ENCODE peak calls at places on chromosomes 7 and 10, in four cellular contexts. One of them, this sample, is unnamed.

GRCh38 chr7:103902917-103903316 is 86.5 kb downstream of the RELN start:
- DNase-seq in SK-N-SH: no peak
- DNase-seq in ovary: no peak
- DNase-seq in GM23338: no peak
- DNase-seq in this sample: no peak

GRCh38 chr10:130202984-130203617 is 66.9 kb downstream of the GLRX3 start:
- DNase-seq in SK-N-SH: no peak
- DNase-seq in ovary: no peak
- DNase-seq in GM23338: no peak
- DNase-seq in this sample: no peak

GRCh38 chr7:82230826-82231581 is 212.6 kb downstream of the CACNA2D1 start:
- DNase-seq in SK-N-SH: no peak
- DNase-seq in ovary: no peak
- DNase-seq in GM23338: peak
- DNase-seq in this sample: no peak

GRCh38 chr10:26805567-26806245 is 55.1 kb downstream of the ABI1 start:
- DNase-seq in SK-N-SH: no peak
- DNase-seq in ovary: no peak
- DNase-seq in GM23338: no peak
- DNase-seq in this sample: no peak

GRCh38 chr7:158094046-158094445 is 493.6 kb downstream of the PTPRN2 start:
- DNase-seq in SK-N-SH: no peak
- DNase-seq in ovary: no peak
- DNase-seq in GM23338: no peak
- DNase-seq in this sample: peak

GRCh38 chr10:33334839-33335549 is 527 bp upstream of the NRP1 start:
- DNase-seq in SK-N-SH: peak
- DNase-seq in ovary: peak
- DNase-seq in GM23338: peak
- DNase-seq in this sample: peak

GRCh38 chr10:13458107-13458761 is 70.6 kb downstream of the BEND7 start:
- DNase-seq in SK-N-SH: no peak
- DNase-seq in ovary: no peak
- DNase-seq in GM23338: no peak
- DNase-seq in this sample: no peak

GRCh38 chr10:89625041-89625765 is 19.8 kb downstream of the PANK1 start:
- DNase-seq in SK-N-SH: no peak
- DNase-seq in ovary: no peak
- DNase-seq in GM23338: no peak
- DNase-seq in this sample: no peak

GRCh38 chr7:123748171-123748733 is 551 bp downstream of the WASL start:
- DNase-seq in SK-N-SH: peak
- DNase-seq in ovary: no peak
- DNase-seq in GM23338: peak
- DNase-seq in this sample: peak

GRCh38 chr10:26489081-26489480 is 50.9 kb downstream of the APBB1IP start:
- DNase-seq in SK-N-SH: no peak
- DNase-seq in ovary: no peak
- DNase-seq in GM23338: no peak
- DNase-seq in this sample: no peak

GRCh38 chr10:92573091-92573797 is 649 bp downstream of the IDE start:
- DNase-seq in SK-N-SH: peak
- DNase-seq in ovary: no peak
- DNase-seq in GM23338: peak
- DNase-seq in this sample: no peak

GRCh38 chr7:115230882-115231508 is 309.1 kb downstream of the MDFIC start:
- DNase-seq in SK-N-SH: no peak
- DNase-seq in ovary: no peak
- DNase-seq in GM23338: no peak
- DNase-seq in this sample: no peak

GRCh38 chr10:46272863-46273415 is 13.9 kb upstream of the ANTXRL start:
- DNase-seq in SK-N-SH: no peak
- DNase-seq in ovary: no peak
- DNase-seq in GM23338: no peak
- DNase-seq in this sample: no peak

GRCh38 chr10:121696854-121697253 is 98.6 kb upstream of the FGFR2 start:
- DNase-seq in SK-N-SH: peak
- DNase-seq in ovary: no peak
- DNase-seq in GM23338: peak
- DNase-seq in this sample: peak

DNA sequence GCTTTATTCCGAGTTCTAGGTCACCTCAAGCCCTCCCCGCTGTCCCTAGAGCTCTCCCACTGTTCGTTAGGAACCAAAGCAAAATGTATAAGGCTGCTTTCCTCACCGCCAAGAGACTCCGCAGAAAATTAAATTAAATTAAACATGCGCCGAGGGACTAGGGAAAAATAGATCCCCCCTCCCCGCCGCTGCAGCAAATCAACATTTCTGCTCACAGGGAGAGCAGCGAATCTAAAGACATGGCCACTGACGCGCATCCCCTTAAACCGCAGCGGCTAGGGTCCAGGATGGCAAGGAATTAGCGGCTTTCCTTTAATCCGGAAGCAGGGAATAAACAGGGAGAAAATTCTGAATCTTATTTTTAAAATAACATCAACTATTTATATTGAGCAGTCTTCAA is 7.6 kb downstream of the SP8 start:
- DNase-seq in SK-N-SH: no peak
- DNase-seq in ovary: no peak
- DNase-seq in GM23338: no peak
- DNase-seq in this sample: no peak
- H3K4me3 ChIP-seq in SK-N-SH: no peak
- H3K4me3 ChIP-seq in ovary: no peak
- H3K4me3 ChIP-seq in GM23338: peak
- H3K4me3 ChIP-seq in this sample: no peak

GRCh38 chr7:256461-256940 is 33.5 kb upstream of the FOXL3 start:
- DNase-seq in SK-N-SH: no peak
- DNase-seq in ovary: no peak
- DNase-seq in GM23338: no peak
- DNase-seq in this sample: no peak

GRCh38 chr7:256981-257646 is 32.9 kb upstream of the FOXL3 start:
- DNase-seq in SK-N-SH: no peak
- DNase-seq in ovary: no peak
- DNase-seq in GM23338: no peak
- DNase-seq in this sample: no peak

GRCh38 chr7:258476-259190 is 31.3 kb upstream of the FOXL3 start:
- DNase-seq in SK-N-SH: no peak
- DNase-seq in ovary: no peak
- DNase-seq in GM23338: no peak
- DNase-seq in this sample: no peak

GRCh38 chr7:259191-259505 is 30.8 kb upstream of the FOXL3 start:
- DNase-seq in SK-N-SH: no peak
- DNase-seq in ovary: no peak
- DNase-seq in GM23338: no peak
- DNase-seq in this sample: no peak

GRCh38 chr7:257647-257992 is 32.4 kb upstream of the FOXL3 start:
- DNase-seq in SK-N-SH: no peak
- DNase-seq in ovary: no peak
- DNase-seq in GM23338: no peak
- DNase-seq in this sample: no peak
- H3K4me3 ChIP-seq in SK-N-SH: no peak
- H3K4me3 ChIP-seq in ovary: no peak
- H3K4me3 ChIP-seq in GM23338: no peak
- H3K4me3 ChIP-seq in this sample: no peak

GRCh38 chr7:151692721-151693120 is 173.0 kb upstream of the RHEB start:
- DNase-seq in SK-N-SH: no peak
- DNase-seq in ovary: no peak
- DNase-seq in GM23338: no peak
- DNase-seq in this sample: no peak
- H3K4me3 ChIP-seq in SK-N-SH: no peak
- H3K4me3 ChIP-seq in ovary: no peak
- H3K4me3 ChIP-seq in GM23338: no peak
- H3K4me3 ChIP-seq in this sample: no peak

DNA sequence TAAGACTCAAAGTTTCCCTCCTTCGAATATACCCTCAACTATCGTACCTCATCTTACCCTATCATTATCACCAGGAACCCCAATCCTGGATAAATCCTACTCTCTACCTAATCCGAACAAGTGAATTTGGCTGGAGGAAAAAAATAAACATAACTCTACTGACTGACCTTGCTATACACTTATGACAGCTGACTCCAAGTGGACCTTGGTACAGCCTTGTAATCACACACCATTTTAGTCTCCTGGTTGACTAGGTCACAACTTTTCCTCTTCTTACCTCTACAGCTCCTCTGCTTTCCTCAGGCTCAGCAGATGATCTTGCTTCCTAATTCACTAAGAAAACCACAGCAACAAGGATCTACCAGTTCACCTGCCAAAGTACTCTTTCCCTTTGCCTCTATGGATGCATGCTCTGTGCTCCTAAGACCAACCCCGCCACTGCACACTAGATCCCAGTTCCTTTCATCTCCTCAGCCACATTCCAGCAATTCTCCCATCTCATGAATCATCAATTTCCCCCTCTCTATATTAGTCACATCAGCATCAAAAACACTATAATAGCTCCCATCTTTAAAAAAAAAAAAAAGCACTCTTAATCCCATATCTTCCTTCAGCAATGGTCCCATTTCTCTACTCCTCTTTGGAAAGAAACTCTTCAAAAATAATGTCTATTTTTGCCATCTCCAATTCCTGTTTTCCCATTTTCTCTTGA is 35.5 kb downstream of the COA1 start:
- DNase-seq in SK-N-SH: no peak
- DNase-seq in ovary: no peak
- DNase-seq in GM23338: no peak
- DNase-seq in this sample: no peak
- H3K4me3 ChIP-seq in SK-N-SH: peak
- H3K4me3 ChIP-seq in ovary: no peak
- H3K4me3 ChIP-seq in GM23338: no peak
- H3K4me3 ChIP-seq in this sample: no peak